ENCODE peak calls at places on chromosomes 3 and 15, in seven cellular contexts. K is IMR-90, D is H9, J is neuronal stem cell, A is mesenchymal stem cell, L is trophoblast cell, S is H1. R is an unnamed sample.

GRCh38 chr3:38126121-38126892 is 10.6 kb downstream of the ACAA1 start:
- DNase-seq in K (no peak), D (no peak), J (no peak), A (no peak), L (no peak), S (no peak), R (no peak)

GRCh38 chr3:45472795-45473194 is 84.4 kb downstream of the LARS2 start:
- DNase-seq in K (no peak), D (no peak), J (no peak), A (no peak), L (no peak), S (no peak), R (no peak)

GRCh38 chr15:73802336-73803105 is 49.4 kb upstream of the INSYN1 start:
- DNase-seq in K (no peak), D (no peak), J (no peak), A (no peak), L (no peak), S (no peak), R (no peak)

GRCh38 chr3:179544981-179545645 is 17.6 kb upstream of the ACTL6A start:
- DNase-seq in K (peak; percentile 97), D (no peak), J (no peak), A (peak; percentile 91), L (no peak), S (no peak), R (no peak)

GRCh38 chr15:75112278-75112847 is 89.0 kb downstream of the PPCDC start:
- DNase-seq in K (no peak), D (no peak), J (no peak), A (peak; percentile 12), L (peak; percentile 55), S (no peak), R (no peak)

GRCh38 chr3:124107074-124107473 is 115.2 kb upstream of the ROPN1 start:
- DNase-seq in K (no peak), D (no peak), J (no peak), A (no peak), L (no peak), S (no peak), R (no peak)

GRCh38 chr3:53846134-53846850 is at the start of the genes CHDH and IL17RB:
- DNase-seq in K (no peak), D (peak; percentile 77), J (peak; percentile 65), A (no peak), L (peak; percentile 47), S (no peak), R (peak; percentile 81)

GRCh38 chr3:77348244-77348855 is 308.5 kb downstream of the ROBO2 start:
- DNase-seq in K (peak; percentile 6), D (peak; percentile 76), J (peak; percentile 20), A (peak; percentile 37), L (peak; percentile 5), S (peak; percentile 50), R (peak; percentile 81)

GRCh38 chr3:14740983-14741382 is 66.0 kb downstream of the C3orf20 start:
- DNase-seq in K (no peak), D (no peak), J (no peak), A (no peak), L (no peak), S (no peak), R (no peak)

GRCh38 chr3:132628157-132628556 is 31.1 kb downstream of the ACKR4 start:
- DNase-seq in K (no peak), D (no peak), J (no peak), A (no peak), L (no peak), S (no peak), R (no peak)

GRCh38 chr15:36501063-36501678 is 78.3 kb upstream of the CDIN1 start:
- DNase-seq in K (peak; percentile 79), D (peak; percentile 52), J (peak; percentile 51), A (peak; percentile 76), L (peak; percentile 58), S (no peak), R (peak; percentile 84)
- H2BK5ac ChIP-seq in K (peak overlapping the region; percentile 90), D (no peak overlapping the region), J (no peak overlapping the region), A (no peak overlapping the region), L (no peak overlapping the region), S (no peak overlapping the region), R (no peak overlapping the region)

GRCh38 chr15:54127574-54127973 is 149.3 kb downstream of the UNC13C start:
- DNase-seq in K (no peak), D (no peak), J (no peak), A (no peak), L (no peak), S (no peak), R (no peak)
- H2BK5ac ChIP-seq in K (no peak overlapping the region), D (no peak overlapping the region), J (no peak overlapping the region), A (no peak overlapping the region), L (no peak overlapping the region), S (no peak overlapping the region), R (no peak overlapping the region)

GRCh38 chr15:64102497-64102896 is 6.7 kb downstream of the SNX1 start:
- DNase-seq in K (no peak), D (no peak), J (no peak), A (no peak), L (no peak), S (no peak), R (no peak)
- H2BK5ac ChIP-seq in K (no peak overlapping the region), D (no peak overlapping the region), J (no peak overlapping the region), A (no peak overlapping the region), L (no peak overlapping the region), S (no peak overlapping the region), R (no peak overlapping the region)

DNA sequence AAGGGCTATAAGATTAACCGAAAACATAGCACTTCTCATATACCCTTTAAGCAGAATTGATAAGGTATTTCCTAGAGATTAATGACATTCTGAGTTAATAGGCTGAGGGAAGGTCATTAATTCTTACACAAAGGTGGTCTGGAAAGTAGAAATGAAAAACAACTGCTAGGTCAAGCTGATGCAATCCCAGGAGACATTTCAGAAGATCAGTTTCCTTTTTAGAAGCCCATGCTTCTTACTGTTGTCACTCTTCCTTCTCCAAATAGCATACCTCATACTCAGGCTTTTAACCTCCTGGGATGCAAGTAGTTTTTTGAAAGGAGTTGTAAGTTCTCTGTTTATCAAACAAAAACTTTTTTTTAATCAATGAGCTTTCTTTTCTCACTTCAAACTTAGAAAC is 8.8 kb downstream of the FILIP1L start:
- DNase-seq in K (peak; percentile 39), D (no peak), J (no peak), A (peak; percentile 42), L (no peak), S (no peak), R (no peak)
- H2BK5ac ChIP-seq in K (peak overlapping the region; percentile 50), D (no peak overlapping the region), J (no peak overlapping the region), A (no peak overlapping the region), L (no peak overlapping the region), S (no peak overlapping the region), R (no peak overlapping the region)

GRCh38 chr15:48317221-48317620 is 14.0 kb upstream of the DUT start:
- DNase-seq in K (no peak), D (no peak), J (no peak), A (no peak), L (peak; percentile 95), S (no peak), R (no peak)
- H2BK5ac ChIP-seq in K (no peak overlapping the region), D (no peak overlapping the region), J (no peak overlapping the region), A (no peak overlapping the region), L (no peak overlapping the region), S (no peak overlapping the region), R (no peak overlapping the region)

DNA sequence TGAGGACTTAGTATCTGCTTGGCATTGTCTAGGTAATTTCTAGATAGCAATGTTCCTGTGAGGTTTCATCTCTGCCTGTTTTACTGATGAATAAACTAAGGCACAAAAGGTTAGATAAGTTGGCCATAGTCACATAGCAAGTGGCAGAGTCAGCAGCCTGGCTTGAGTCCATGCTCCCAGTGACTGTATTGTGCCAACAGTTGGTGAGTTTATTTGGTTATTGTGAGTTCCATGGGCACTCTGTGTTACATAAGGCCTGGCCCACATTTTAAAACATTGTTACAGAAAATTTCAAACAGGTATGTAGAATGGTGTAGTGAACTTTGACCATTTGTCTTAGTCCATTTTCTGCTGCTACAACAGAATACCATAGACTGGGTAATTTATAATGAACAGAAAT is 15.2 kb downstream of the MCM2 start:
- DNase-seq in K (no peak), D (no peak), J (no peak), A (no peak), L (no peak), S (no peak), R (no peak)
- H2BK5ac ChIP-seq in K (no peak overlapping the region), D (no peak overlapping the region), J (no peak overlapping the region), A (no peak overlapping the region), L (no peak overlapping the region), S (no peak overlapping the region), R (no peak overlapping the region)

GRCh38 chr3:152040319-152040718 is 166.9 kb downstream of the SUCNR1 start:
- DNase-seq in K (no peak), D (no peak), J (no peak), A (no peak), L (no peak), S (no peak), R (no peak)
- H2BK5ac ChIP-seq in K (no peak overlapping the region), D (no peak overlapping the region), J (no peak overlapping the region), A (no peak overlapping the region), L (no peak overlapping the region), S (no peak overlapping the region), R (no peak overlapping the region)

GRCh38 chr3:193787496-193787870 is 194.5 kb downstream of the OPA1 start:
- DNase-seq in K (no peak), D (no peak), J (no peak), A (no peak), L (no peak), S (no peak), R (no peak)
- H2BK5ac ChIP-seq in K (no peak overlapping the region), D (no peak overlapping the region), J (no peak overlapping the region), A (no peak overlapping the region), L (no peak overlapping the region), S (peak overlapping the region; percentile 45), R (peak overlapping the region; percentile 41)

GRCh38 chr3:178517665-178518366 is 18.4 kb upstream of the KCNMB2 start:
- DNase-seq in K (no peak), D (no peak), J (no peak), A (no peak), L (no peak), S (no peak), R (no peak)

GRCh38 chr3:178518660-178519396 is 17.4 kb upstream of the KCNMB2 start:
- DNase-seq in K (no peak), D (no peak), J (no peak), A (peak; percentile 83), L (no peak), S (no peak), R (no peak)

GRCh38 chr3:178520436-178520835 is 15.8 kb upstream of the KCNMB2 start:
- DNase-seq in K (no peak), D (no peak), J (no peak), A (no peak), L (no peak), S (no peak), R (peak; percentile 67)

GRCh38 chr3:178522200-178523052 is 13.8 kb upstream of the KCNMB2 start:
- DNase-seq in K (no peak), D (no peak), J (no peak), A (no peak), L (no peak), S (no peak), R (no peak)

DNA sequence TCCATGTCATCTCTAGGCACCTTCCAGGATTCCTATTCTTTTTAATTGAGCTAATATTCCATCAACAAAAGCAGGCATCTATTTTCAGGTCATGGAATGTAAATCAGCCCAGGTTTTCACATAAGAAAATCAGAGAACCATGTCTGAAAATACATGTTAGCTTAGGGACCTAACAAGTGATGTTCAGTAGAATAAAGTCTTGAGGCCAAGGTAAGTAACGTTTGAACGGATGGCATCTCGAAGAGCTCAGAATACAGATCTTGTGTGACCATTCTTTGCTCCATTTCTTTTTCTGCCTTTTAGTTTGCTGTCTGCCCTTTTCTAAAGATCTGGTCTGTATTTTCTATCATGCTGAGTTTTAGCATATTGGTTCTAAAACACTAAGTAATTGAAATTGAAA is 16.5 kb upstream of the KCNMB2 start:
- DNase-seq in K (no peak), D (no peak), J (no peak), A (no peak), L (no peak), S (no peak), R (no peak)
- H2BK5ac ChIP-seq in K (no peak overlapping the region), D (no peak overlapping the region), J (no peak overlapping the region), A (no peak overlapping the region), L (no peak overlapping the region), S (no peak overlapping the region), R (no peak overlapping the region)